ENCODE peak calls at places on chromosome 2, in five cellular contexts. Q is trophoblast cell, P is IMR-90, H is H9, E is mesenchymal stem cell. B is an unnamed sample.

GRCh38 chr2:205657579-205657978 is 24.7 kb upstream of the NRP2 start:
- DNase-seq in P (peak), H (no peak), Q (no peak), E (no peak), B (no peak)

GRCh38 chr2:144516417-144516980 is 3.4 kb downstream of the ZEB2 start:
- DNase-seq in Q (no peak), H (no peak), P (no peak), E (no peak), B (no peak)

GRCh38 chr2:9618410-9618809 is 12.4 kb downstream of the YWHAQ start:
- DNase-seq in E (no peak), P (no peak), Q (no peak), H (no peak), B (no peak)

GRCh38 chr2:222311321-222311977 is 12.7 kb upstream of the PAX3 start:
- DNase-seq in Q (no peak), E (no peak), P (no peak), H (peak), B (peak)

GRCh38 chr2:112293636-112294401 is 18.4 kb downstream of the ZC3H6 start:
- DNase-seq in Q (peak), P (no peak), E (no peak), H (no peak), B (no peak)

GRCh38 chr2:45291283-45291682 is 282.0 kb upstream of the SIX2 start:
- DNase-seq in P (peak), H (no peak), Q (no peak), E (no peak), B (no peak)

GRCh38 chr2:226447896-226448295 is 351.7 kb downstream of the IRS1 start:
- DNase-seq in E (no peak), H (no peak), Q (no peak), P (peak), B (no peak)

GRCh38 chr2:213336253-213336770 is 52.0 kb downstream of the SPAG16 start:
- DNase-seq in Q (no peak), P (no peak), H (no peak), E (no peak), B (no peak)

GRCh38 chr2:142689206-142689605 is 188.3 kb upstream of the KYNU start:
- DNase-seq in H (no peak), P (no peak), Q (no peak), E (no peak), B (no peak)

GRCh38 chr2:235494716-235495372 is 1.0 kb downstream of the AGAP1 start:
- DNase-seq in P (peak), H (no peak), E (peak), Q (peak), B (peak)

GRCh38 chr2:96950391-96951124 is 35.8 kb downstream of the FAM178B start:
- DNase-seq in E (no peak), P (no peak), H (no peak), Q (no peak), B (no peak)

GRCh38 chr2:181527058-181527457 is 69.9 kb downstream of the ITGA4 start:
- DNase-seq in Q (no peak), H (no peak), E (no peak), P (no peak), B (no peak)

GRCh38 chr2:241036397-241036963 is 38.1 kb downstream of the SNED1 start:
- DNase-seq in P (no peak), E (peak), H (peak), Q (no peak), B (peak)

GRCh38 chr2:133264951-133265949 is 303.0 kb downstream of the NCKAP5 start:
- DNase-seq in H (peak), P (no peak), E (no peak), Q (no peak), B (peak)

GRCh38 chr2:120546077-120546864 is 189.4 kb upstream of the GLI2 start:
- DNase-seq in E (peak), H (no peak), P (peak), Q (peak), B (peak)

GRCh38 chr2:181130686-181131085 is 150.3 kb downstream of the UBE2E3 start:
- DNase-seq in E (no peak), H (no peak), P (no peak), Q (no peak), B (no peak)

GRCh38 chr2:218013289-218013688 is 10.5 kb upstream of the TNS1 start:
- DNase-seq in P (no peak), Q (no peak), E (no peak), H (no peak), B (no peak)

GRCh38 chr2:160221391-160222276 is 21.6 kb upstream of the ITGB6 start:
- DNase-seq in E (peak), H (no peak), Q (peak), P (peak), B (no peak)

GRCh38 chr2:231052494-231053451 is 3.9 kb upstream of the PSMD1 start:
- DNase-seq in H (peak), E (peak), P (peak), Q (peak), B (peak)

GRCh38 chr2:27118525-27119329 is at the start of gene CGREF1:
- DNase-seq in H (peak), P (no peak), E (no peak), Q (no peak), B (peak)

GRCh38 chr2:202196727-202197126 is 41.7 kb downstream of the SUMO1 start:
- DNase-seq in P (no peak), Q (no peak), E (no peak), H (no peak), B (no peak)

GRCh38 chr2:43508209-43508608 is 87.6 kb downstream of the THADA start:
- DNase-seq in H (no peak), P (no peak), E (no peak), Q (no peak), B (no peak)

GRCh38 chr2:138504546-138505239 is 3.1 kb downstream of the SPOPL start:
- DNase-seq in H (no peak), P (no peak), E (no peak), Q (no peak), B (no peak)

GRCh38 chr2:235523486-235524150 is 29.8 kb downstream of the AGAP1 start:
- DNase-seq in H (no peak), Q (no peak), P (no peak), E (no peak), B (no peak)

GRCh38 chr2:174246944-174247381 is 1.4 kb downstream of the OLA1 start:
- DNase-seq in P (no peak), Q (no peak), E (no peak), H (no peak), B (no peak)

GRCh38 chr2:101307950-101308431 is 510 bp downstream of the RNF149 start:
- DNase-seq in E (peak), P (no peak), Q (no peak), H (no peak), B (peak)

GRCh38 chr2:205806126-205806905 is 124.0 kb downstream of the NRP2 start:
- DNase-seq in Q (no peak), E (no peak), H (no peak), P (no peak), B (no peak)

GRCh38 chr2:173555833-173556232 is 201.2 kb downstream of the CDCA7 start:
- DNase-seq in Q (no peak), E (no peak), P (no peak), H (no peak), B (no peak)

GRCh38 chr2:198287706-198288105 is 483.3 kb downstream of the PLCL1 start:
- DNase-seq in E (peak), Q (no peak), P (no peak), H (no peak), B (no peak)

GRCh38 chr2:169716229-169716886 is 17.3 kb upstream of the KLHL23 start:
- DNase-seq in P (peak), Q (no peak), H (no peak), E (peak), B (no peak)

GRCh38 chr2:187461294-187462261 is 13.5 kb upstream of the CALCRL start:
- DNase-seq in P (no peak), Q (no peak), E (no peak), H (peak), B (no peak)

GRCh38 chr2:9083287-9083686 is 79.8 kb upstream of the MBOAT2 start:
- DNase-seq in H (no peak), Q (no peak), E (no peak), P (no peak), B (no peak)

GRCh38 chr2:199739413-199740110 is 111.4 kb downstream of the FTCDNL1 start:
- DNase-seq in E (peak), H (peak), Q (peak), P (peak), B (peak)

GRCh38 chr2:150643106-150643730 is 155.8 kb upstream of the RND3 start:
- DNase-seq in E (peak), P (peak), H (no peak), Q (peak), B (no peak)
- H3K4me2 ChIP-seq in E (no peak), P (no peak), H (no peak), Q (no peak), B (no peak)

GRCh38 chr2:72943540-72944395 is 26.4 kb downstream of the EMX1 start:
- DNase-seq in H (no peak), P (no peak), E (no peak), Q (no peak), B (no peak)
- H3K4ac ChIP-seq in H (no peak), P (no peak), E (no peak), Q (no peak), B (no peak)

GRCh38 chr2:177001334-177001733 is 211.3 kb upstream of the HNRNPA3 start:
- DNase-seq in E (no peak), Q (no peak), P (no peak), H (no peak), B (peak)
- H3K18ac ChIP-seq in E (no peak), Q (no peak), P (no peak), H (no peak), B (no peak)

GRCh38 chr2:224666951-224667553 is 49.1 kb downstream of the CCDC195 start:
- DNase-seq in H (no peak), E (no peak), Q (no peak), P (no peak), B (peak)
- H3K4me2 ChIP-seq in H (no peak), E (no peak), Q (no peak), P (no peak), B (no peak)

GRCh38 chr2:61959381-61960293 is 54.2 kb downstream of the COMMD1 start:
- DNase-seq in E (no peak), Q (no peak), H (no peak), P (no peak), B (no peak)
- H3K4ac ChIP-seq in E (no peak), Q (no peak), H (no peak), P (no peak), B (no peak)

GRCh38 chr2:195533771-195534642 is 123.0 kb upstream of the SLC39A10 start:
- DNase-seq in Q (peak), E (peak), P (peak), H (no peak), B (peak)
- H3K18ac ChIP-seq in Q (no peak), E (no peak), P (peak), H (no peak), B (no peak)

B was measured in mesendoderm.